ENCODE peak calls at places on chromosomes 6 and 20, in five cellular contexts. V is hepatocyte, Y is A673, J is Peyer's patch, U is mammary epithelial cell. S is an unnamed sample. For H3K9me3 and H3K4me1, the result is how much of the 10 kb centered on the place peaks cover.

GRCh38 chr20:11453430-11453829 is 464.3 kb upstream of the BTBD3 start:
- DNase-seq in V (no peak), U (peak), J (no peak), Y (peak), S (no peak)

GRCh38 chr6:11094411-11094851 is 797 bp downstream of the SMIM13 start:
- DNase-seq in J (peak), V (peak), U (peak), Y (peak), S (peak)

GRCh38 chr20:57260065-57260958 is 6.1 kb downstream of the BMP7 start:
- DNase-seq in Y (no peak), J (no peak), U (no peak), V (no peak), S (no peak)

GRCh38 chr20:47360489-47361267 is 4.2 kb upstream of the ZMYND8 start:
- DNase-seq in J (peak), U (peak), Y (peak), V (peak), S (peak)

GRCh38 chr6:48766349-48766748 is 655.4 kb upstream of the PTCHD4 start:
- DNase-seq in V (peak), U (peak), J (no peak), Y (no peak), S (peak)

GRCh38 chr20:17558154-17558940 is 11.5 kb upstream of the DSTN start:
- DNase-seq in U (peak), Y (peak), J (no peak), V (peak), S (no peak)

GRCh38 chr20:63940472-63941266 is 15.5 kb downstream of the UCKL1 start:
- DNase-seq in J (no peak), V (no peak), U (no peak), Y (no peak), S (no peak)

GRCh38 chr20:50837532-50838321 is 42.9 kb downstream of the BCAS4 start:
- DNase-seq in Y (peak), U (peak), V (peak), J (peak), S (no peak)

GRCh38 chr6:19578489-19578888 is 258.7 kb upstream of the ID4 start:
- DNase-seq in Y (peak), V (no peak), J (no peak), U (no peak), S (no peak)

GRCh38 chr6:42962096-42962495 is 1.5 kb downstream of the GNMT start:
- DNase-seq in V (no peak), U (no peak), Y (no peak), J (no peak), S (no peak)

GRCh38 chr6:42959917-42960242 is 674 bp upstream of the GNMT start:
- DNase-seq in Y (no peak), U (no peak), J (no peak), V (no peak), S (no peak)

GRCh38 chr6:42961020-42961470 is 491 bp downstream of the GNMT start:
- DNase-seq in J (no peak), Y (no peak), U (no peak), V (no peak), S (no peak)

GRCh38 chr6:42962502-42963178 is 2.1 kb downstream of the GNMT start:
- DNase-seq in U (no peak), Y (no peak), V (no peak), J (no peak), S (no peak)

DNA sequence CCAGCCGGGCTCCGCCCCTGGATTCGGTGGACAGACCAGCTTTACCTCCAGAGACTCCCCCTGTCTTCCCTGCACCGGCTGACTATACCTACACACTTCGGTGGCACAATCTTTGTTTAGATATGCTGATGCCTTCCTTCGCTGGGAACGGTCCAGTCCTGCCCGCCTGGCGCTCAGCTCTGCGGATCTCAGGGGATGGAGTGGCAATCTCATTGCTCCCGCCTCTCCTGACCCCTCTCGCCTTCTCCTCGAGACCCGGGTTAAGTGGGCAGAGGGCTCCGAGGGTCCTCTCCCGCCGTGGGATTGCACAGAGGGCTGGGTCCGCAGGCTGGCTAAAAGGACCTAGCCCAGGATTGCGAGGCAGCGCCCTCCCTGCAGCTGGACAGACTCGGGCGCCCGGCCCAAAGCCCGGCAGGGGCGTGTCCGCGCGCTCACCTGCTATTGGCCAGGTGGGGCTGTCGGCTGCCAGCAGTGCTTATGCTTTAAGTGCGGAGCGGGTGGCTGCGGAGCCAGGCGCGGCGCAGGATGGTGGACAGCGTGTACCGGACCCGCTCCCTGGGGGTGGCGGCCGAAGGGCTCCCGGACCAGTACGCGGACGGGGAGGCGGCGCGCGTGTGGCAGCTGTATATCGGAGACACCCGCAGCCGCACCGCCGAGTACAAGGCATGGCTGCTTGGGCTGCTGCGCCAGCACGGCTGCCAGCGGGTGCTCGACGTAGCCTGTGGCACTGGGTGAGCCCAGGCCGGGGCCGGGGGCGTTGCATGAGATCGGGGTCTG is at the start of gene GNMT:
- DNase-seq in J (peak), U (peak), Y (no peak), V (peak), S (peak)
- H3K4me3 ChIP-seq in J (peak), U (peak), Y (peak), V (peak), S (no peak)

GRCh38 chr20:59666586-59666985 is 62.2 kb downstream of the PHACTR3 start:
- DNase-seq in Y (no peak), V (no peak), J (no peak), U (no peak), S (no peak)

GRCh38 chr20:59667131-59667530 is 62.8 kb downstream of the PHACTR3 start:
- DNase-seq in V (no peak), Y (no peak), J (no peak), U (no peak), S (no peak)

GRCh38 chr20:59667981-59668515 is 63.7 kb downstream of the PHACTR3 start:
- DNase-seq in U (no peak), V (no peak), J (no peak), Y (no peak), S (no peak)

GRCh38 chr20:59664389-59665055 is 60.2 kb downstream of the PHACTR3 start:
- DNase-seq in J (no peak), U (no peak), V (no peak), Y (no peak), S (no peak)

DNA sequence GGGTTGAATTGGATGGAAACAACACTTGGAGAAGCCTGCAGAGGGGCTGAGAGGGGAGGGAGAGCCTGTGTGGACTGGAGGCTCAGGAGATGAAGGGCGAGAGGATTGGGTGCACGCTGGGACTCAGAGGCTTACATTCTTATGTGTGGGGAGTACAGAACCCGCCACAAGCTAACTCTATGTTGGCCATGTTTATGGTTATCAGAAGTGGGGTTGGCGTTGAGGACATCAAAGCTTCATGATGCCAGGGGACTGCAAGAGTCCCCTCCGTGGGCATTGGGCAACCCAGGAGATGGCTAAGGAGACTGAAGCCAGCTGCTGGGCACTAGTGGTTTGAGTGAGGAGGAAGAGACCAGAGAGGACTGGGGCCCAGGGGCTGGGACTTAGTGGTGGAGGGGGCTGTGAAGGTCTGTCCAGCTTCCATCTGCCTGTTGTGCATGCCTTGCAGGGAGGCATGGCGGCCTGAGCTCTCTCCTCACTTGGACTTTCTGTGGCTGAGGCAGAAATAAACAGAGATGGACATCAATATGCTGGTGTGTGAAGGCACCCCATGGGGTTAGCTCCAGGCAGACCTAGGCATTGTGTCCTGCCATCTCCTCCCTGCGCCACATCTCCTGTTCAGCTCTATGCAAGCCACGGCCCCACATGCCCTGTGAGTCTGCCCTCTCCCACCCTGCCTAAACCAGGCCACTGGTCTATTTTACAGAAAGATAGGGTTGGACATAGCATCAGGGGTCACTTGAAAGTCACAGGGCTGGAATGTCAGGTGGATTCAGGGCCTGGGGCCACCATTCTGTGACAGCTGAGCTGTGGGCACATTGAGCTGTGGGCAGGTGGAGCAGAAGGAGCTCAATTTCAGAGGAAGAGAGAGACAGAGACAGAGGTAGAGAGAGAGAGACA is 61.6 kb downstream of the PHACTR3 start:
- DNase-seq in J (no peak), Y (no peak), V (no peak), U (no peak), S (no peak)
- H3K9me3 ChIP-seq in J (under half), Y (under half), V (under half), U (under half), S (under half)

GRCh38 chr20:8153281-8153908 is 21.3 kb downstream of the PLCB1 start:
- DNase-seq in J (no peak), V (no peak), U (no peak), Y (peak), S (no peak)

GRCh38 chr20:8154636-8155035 is 22.6 kb downstream of the PLCB1 start:
- DNase-seq in Y (no peak), V (no peak), J (no peak), U (no peak), S (no peak)

GRCh38 chr20:8155848-8156602 is 24.0 kb downstream of the PLCB1 start:
- DNase-seq in J (no peak), Y (no peak), U (no peak), V (no peak), S (no peak)

GRCh38 chr20:8155229-8155628 is 23.2 kb downstream of the PLCB1 start:
- DNase-seq in Y (no peak), V (no peak), U (no peak), J (no peak), S (no peak)

DNA sequence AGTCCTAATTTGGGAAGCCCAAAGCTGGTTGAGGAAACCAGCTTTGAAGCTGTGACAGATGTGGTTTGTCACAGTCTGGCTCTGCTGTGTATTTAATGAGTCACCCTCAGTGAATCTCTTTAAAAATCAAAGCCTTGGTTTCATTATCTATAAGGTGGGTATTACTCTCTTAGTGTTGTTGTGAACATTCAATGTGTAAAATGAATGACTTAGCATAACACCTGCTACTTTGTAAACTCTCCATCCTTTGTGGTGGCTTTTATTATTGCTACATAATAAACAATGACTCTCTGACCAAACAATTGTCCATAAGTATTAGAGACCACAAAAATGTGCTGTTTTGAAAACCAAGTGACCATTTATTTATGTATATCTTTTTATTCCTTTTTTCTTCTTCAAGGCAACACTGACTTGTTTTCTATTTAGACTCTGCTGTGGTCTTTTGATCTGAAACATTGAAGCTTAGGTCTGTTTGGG is 24.6 kb downstream of the PLCB1 start:
- DNase-seq in V (peak), U (no peak), Y (peak), J (no peak), S (no peak)
- H3K4me1 ChIP-seq in V (under half), U (under half), Y (half or more), J (under half), S (under half)

DNA sequence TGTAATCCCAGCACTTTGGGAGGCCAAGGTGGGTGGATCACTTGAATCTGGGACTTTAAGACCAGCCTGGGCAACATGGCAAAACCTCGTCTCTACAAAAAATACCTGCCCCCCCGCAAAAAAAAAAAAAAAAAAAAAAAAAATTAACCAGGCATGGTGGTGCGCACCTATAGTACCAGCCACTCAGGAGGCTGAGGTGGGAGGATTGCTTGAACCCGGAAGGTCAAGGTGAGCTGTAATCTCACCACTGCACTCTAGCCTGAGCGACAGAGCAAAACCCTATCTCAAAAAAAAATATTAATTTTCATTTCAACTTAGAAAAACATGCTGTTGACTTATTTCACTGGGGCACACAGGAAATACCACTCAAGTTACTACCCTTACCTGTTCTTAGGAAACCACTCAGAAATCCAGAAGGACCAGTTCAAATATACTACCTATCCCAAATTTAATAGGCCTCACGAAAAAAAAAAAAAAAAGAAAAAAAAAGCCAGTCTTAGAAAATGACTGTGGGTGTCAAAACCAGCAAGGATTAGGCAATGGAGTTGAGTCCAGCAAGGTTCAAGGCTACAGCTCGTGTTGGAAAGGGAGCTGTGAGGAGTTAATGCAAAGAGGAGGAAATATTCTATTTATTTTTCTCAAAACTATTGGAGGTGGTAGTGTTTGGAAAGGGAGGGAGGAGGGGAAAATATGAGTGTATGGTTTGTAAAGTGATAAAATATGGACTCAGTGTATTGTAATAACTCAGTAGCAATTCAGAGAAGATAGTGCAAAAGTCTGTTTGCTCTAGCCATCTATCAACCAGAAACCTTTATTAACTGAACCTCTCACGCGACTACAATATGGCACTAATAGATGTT is 33.9 kb upstream of the PIM1 start:
- DNase-seq in U (peak), Y (no peak), J (no peak), V (peak), S (no peak)
- H3K4me3 ChIP-seq in U (no peak), Y (no peak), J (no peak), V (no peak), S (no peak)

DNA sequence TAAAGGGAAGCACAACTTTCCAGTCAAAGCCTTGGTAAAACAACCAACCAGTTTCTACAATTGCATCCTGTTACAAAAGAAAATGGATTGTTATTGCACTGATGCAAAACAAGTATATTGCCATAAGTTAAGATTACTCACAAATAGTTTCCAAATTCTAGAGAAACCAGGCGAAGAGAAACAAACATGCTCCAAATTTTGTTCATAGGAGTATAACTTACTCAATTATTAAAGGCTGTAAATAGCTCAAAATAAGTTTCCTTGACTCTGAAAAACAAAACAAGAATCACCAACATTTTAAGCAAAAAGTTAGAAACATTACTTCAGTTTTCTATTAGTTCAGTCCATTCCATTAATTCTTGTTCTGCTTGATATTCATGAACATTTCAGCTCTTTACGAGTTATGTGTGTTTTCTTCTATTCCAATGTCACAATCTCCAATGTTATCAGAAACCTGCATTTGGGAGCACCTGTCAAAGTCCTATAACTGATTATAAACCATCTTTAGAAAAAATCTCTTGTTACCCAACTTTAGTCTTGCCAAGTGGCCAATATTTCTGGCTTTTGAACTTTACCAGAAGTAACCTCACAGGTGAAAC is 137.9 kb upstream of the THBS2 start:
- DNase-seq in U (no peak), V (no peak), Y (no peak), J (no peak), S (no peak)
- H3K9me3 ChIP-seq in U (under half), V (under half), Y (under half), J (under half), S (under half)

GRCh38 chr6:133547136-133547535 is 306.0 kb downstream of the EYA4 start:
- DNase-seq in J (no peak), Y (no peak), V (no peak), U (no peak), S (no peak)

GRCh38 chr6:133550026-133550425 is 308.9 kb downstream of the EYA4 start:
- DNase-seq in U (no peak), Y (no peak), V (no peak), J (no peak), S (no peak)

GRCh38 chr6:133549252-133549925 is 308.2 kb downstream of the EYA4 start:
- DNase-seq in Y (no peak), U (no peak), V (no peak), J (no peak), S (no peak)

GRCh38 chr6:133546098-133546497 is 304.9 kb downstream of the EYA4 start:
- DNase-seq in U (no peak), V (no peak), Y (no peak), J (no peak), S (no peak)

GRCh38 chr6:133548409-133548808 is 307.3 kb downstream of the EYA4 start:
- DNase-seq in V (peak), J (no peak), Y (no peak), U (no peak), S (no peak)
- H3K4me1 ChIP-seq in V (under half), J (under half), Y (under half), U (under half), S (under half)

DNA sequence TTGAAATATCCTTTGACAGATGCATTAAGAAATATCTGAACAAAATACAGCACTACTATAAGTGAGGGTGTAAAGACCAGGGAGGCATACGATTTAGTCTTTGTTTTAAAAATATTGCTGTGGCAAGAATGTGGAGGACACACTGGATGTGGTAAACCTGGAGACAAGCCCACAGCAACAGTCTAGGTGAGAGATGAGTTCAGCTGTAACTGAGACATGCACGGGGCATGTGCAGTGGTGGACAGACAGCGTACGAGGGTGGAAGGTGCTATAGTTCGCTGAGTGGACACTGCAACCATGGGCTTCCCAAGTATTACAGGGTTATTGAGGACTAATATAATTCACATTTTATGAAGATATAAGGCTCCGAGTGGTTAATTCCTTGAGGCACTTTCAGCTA is 1.8 kb downstream of the NANP start:
- DNase-seq in J (no peak), U (no peak), V (no peak), Y (no peak), S (no peak)
- H3K4me3 ChIP-seq in J (no peak), U (peak), V (no peak), Y (peak), S (no peak)

GRCh38 chr6:57329933-57330332 is 12.5 kb downstream of the PRIM2 start:
- DNase-seq in J (no peak), U (no peak), V (no peak), Y (no peak), S (no peak)
- H3K9me3 ChIP-seq in J (under half), U (under half), V (under half), Y (under half), S (under half)

GRCh38 chr6:35844290-35844689 is 39.1 kb downstream of the LHFPL5 start:
- DNase-seq in V (no peak), U (no peak), Y (no peak), J (no peak), S (no peak)

GRCh38 chr6:35842381-35842780 is 37.2 kb downstream of the LHFPL5 start:
- DNase-seq in U (no peak), Y (no peak), J (no peak), V (no peak), S (no peak)

GRCh38 chr6:35833534-35833933 is 28.4 kb downstream of the LHFPL5 start:
- DNase-seq in V (no peak), Y (no peak), J (no peak), U (no peak), S (no peak)

GRCh38 chr6:35839019-35839418 is 33.9 kb downstream of the LHFPL5 start:
- DNase-seq in U (no peak), Y (no peak), J (no peak), V (no peak), S (no peak)
- H3K4me1 ChIP-seq in U (under half), Y (under half), J (under half), V (under half), S (under half)